ENCODE peak calls at places on chromosomes 2 and 18, in four cellular contexts. O is K562, L is GM12878, Y is HepG2. F is an unnamed sample.

GRCh38 chr2:69742170-69742952 is 427 bp downstream of the ANXA4 start:
- DNase-seq in Y (no peak), O (no peak), L (no peak), F (peak; percentile 24)

GRCh38 chr2:26887142-26887541 is 39.2 kb downstream of the DPYSL5 start:
- DNase-seq in L (no peak), Y (no peak), O (no peak), F (no peak)

GRCh38 chr2:205352593-205352992 is 329.7 kb upstream of the NRP2 start:
- DNase-seq in L (no peak), Y (no peak), O (no peak), F (no peak)

GRCh38 chr18:9173770-9174233 is 37.2 kb downstream of the ANKRD12 start:
- DNase-seq in O (no peak), Y (no peak), L (no peak), F (no peak)

GRCh38 chr18:63808125-63808524 is 32.9 kb downstream of the SERPINB7 start:
- DNase-seq in Y (no peak), O (no peak), L (no peak), F (no peak)

GRCh38 chr18:7980136-7980535 is 413.0 kb downstream of the PTPRM start:
- DNase-seq in Y (peak; percentile 5), L (no peak), O (peak; percentile 19), F (no peak)

GRCh38 chr2:25236736-25237135 is 68.4 kb upstream of the POMC start:
- DNase-seq in Y (no peak), O (no peak), L (no peak), F (no peak)

GRCh38 chr2:238252766-238253630 is 13.2 kb upstream of the HES6 start:
- DNase-seq in L (no peak), Y (no peak), O (no peak), F (no peak)

GRCh38 chr2:229660951-229661350 is 53.4 kb downstream of the DNER start:
- DNase-seq in Y (no peak), L (no peak), O (no peak), F (no peak)

GRCh38 chr2:183024701-183025100 is 13.6 kb downstream of the NCKAP1 start:
- DNase-seq in Y (no peak), O (no peak), L (no peak), F (no peak)

GRCh38 chr18:24060644-24061043 is 46.1 kb downstream of the TTC39C start:
- DNase-seq in O (no peak), L (no peak), Y (peak; percentile 56), F (no peak)

GRCh38 chr2:69917854-69918253 is 2.9 kb downstream of the MXD1 start:
- DNase-seq in L (no peak), O (peak; percentile 16), Y (no peak), F (no peak)

GRCh38 chr2:172200495-172201085 is 97.9 kb upstream of the DLX2 start:
- DNase-seq in Y (no peak), L (no peak), O (no peak), F (no peak)

GRCh38 chr2:197212344-197213262 is 98.0 kb downstream of the ANKRD44 start:
- DNase-seq in Y (no peak), L (no peak), O (no peak), F (no peak)

GRCh38 chr2:204971219-204971907 is 426.1 kb downstream of the PARD3B start:
- DNase-seq in O (no peak), Y (no peak), L (no peak), F (no peak)

GRCh38 chr18:42801706-42802105 is 313.8 kb downstream of the RIT2 start:
- DNase-seq in Y (no peak), O (no peak), L (no peak), F (no peak)

GRCh38 chr2:195407782-195408181 is 249.2 kb upstream of the SLC39A10 start:
- DNase-seq in L (no peak), O (peak; percentile 18), Y (no peak), F (no peak)

GRCh38 chr2:96773922-96774321 is 13.2 kb downstream of the CNNM4 start:
- DNase-seq in O (no peak), Y (no peak), L (no peak), F (no peak)

GRCh38 chr2:161992526-161992925 is 81.5 kb downstream of the DPP4 start:
- DNase-seq in O (no peak), Y (no peak), L (peak; percentile 11), F (no peak)

GRCh38 chr2:205698556-205699282 is 16.4 kb downstream of the NRP2 start:
- DNase-seq in L (no peak), O (no peak), Y (no peak), F (no peak)

GRCh38 chr2:234308814-234309195 is 188.1 kb downstream of the ARL4C start:
- DNase-seq in L (peak; percentile 71), O (no peak), Y (no peak), F (no peak)

GRCh38 chr2:168685619-168686453 is 116.6 kb upstream of the NOSTRIN start:
- DNase-seq in O (peak; percentile 68), L (no peak), Y (no peak), F (peak; percentile 32)

GRCh38 chr2:21282515-21282898 is 158.7 kb downstream of the TDRD15 start:
- DNase-seq in L (no peak), O (no peak), Y (no peak), F (no peak)

GRCh38 chr2:211127501-211127900 is 571.1 kb downstream of the CPS1 start:
- DNase-seq in L (no peak), Y (no peak), O (no peak), F (no peak)

GRCh38 chr2:140041801-140042200 is 1261.6 kb upstream of the NXPH2 start:
- DNase-seq in L (no peak), O (no peak), Y (no peak), F (no peak)

GRCh38 chr2:209624192-209624938 is 147.3 kb upstream of the UNC80 start:
- DNase-seq in L (no peak), O (no peak), Y (no peak), F (no peak)

GRCh38 chr2:45207105-45207504 is 197.9 kb upstream of the SIX2 start:
- DNase-seq in L (no peak), Y (no peak), O (no peak), F (no peak)

DNA sequence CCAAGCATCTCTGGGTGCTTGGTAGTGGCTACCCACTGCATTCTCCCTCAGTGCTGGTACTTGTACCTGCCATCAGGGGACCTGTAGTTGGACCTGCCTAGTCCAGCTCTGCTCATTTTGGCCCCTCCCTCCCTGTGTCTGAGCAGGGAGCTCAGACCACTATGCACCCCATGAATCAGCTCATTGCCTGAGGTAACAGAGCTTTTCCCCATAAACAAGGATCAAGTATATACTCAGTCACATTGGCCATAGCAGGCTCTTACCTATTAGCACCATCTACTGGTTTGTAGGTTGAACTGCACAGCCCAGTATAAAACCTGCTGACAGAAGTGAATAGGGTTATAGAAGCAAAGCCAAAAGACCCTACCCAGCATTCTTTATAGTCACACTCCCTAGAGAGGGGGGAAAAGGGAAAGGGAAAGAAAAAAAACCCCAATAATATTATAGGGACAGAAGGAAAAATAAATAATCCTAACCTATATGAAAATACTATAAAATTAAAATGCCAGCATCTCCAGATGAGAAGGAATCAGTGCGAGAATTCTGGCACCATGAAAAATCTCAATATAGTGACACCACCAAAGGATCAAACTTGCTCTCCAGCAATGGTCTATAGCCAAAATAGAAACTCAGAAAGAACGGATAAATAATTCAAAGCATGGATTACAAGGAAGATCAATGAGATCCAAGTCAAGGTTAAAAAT is 6.9 kb upstream of the FLACC1 start:
- DNase-seq in L (peak; percentile 30), Y (peak; percentile 64), O (peak; percentile 18), F (peak; percentile 28)
- TF ChIP-seq TARDBP in L (no peak), Y (no peak), O (no peak), F (no peak)

GRCh38 chr2:101175991-101176390 is 24.8 kb upstream of the TBC1D8 start:
- DNase-seq in L (no peak), Y (peak; percentile 86), O (no peak), F (no peak)
- TF ChIP-seq FOXM1 in L (no peak), Y (no peak), O (no peak), F (no peak)

GRCh38 chr2:226969412-226969811 is 133.6 kb downstream of the RHBDD1 start:
- DNase-seq in L (no peak), O (no peak), Y (no peak), F (no peak)

GRCh38 chr2:226959418-226959817 is 123.6 kb downstream of the RHBDD1 start:
- DNase-seq in O (no peak), L (no peak), Y (no peak), F (no peak)

GRCh38 chr2:226965376-226965775 is 129.5 kb downstream of the RHBDD1 start:
- DNase-seq in Y (no peak), L (no peak), O (no peak), F (no peak)

GRCh38 chr2:226962374-226962773 is 126.5 kb downstream of the RHBDD1 start:
- DNase-seq in O (no peak), Y (no peak), L (no peak), F (no peak)

GRCh38 chr2:226963528-226963927 is 127.7 kb downstream of the RHBDD1 start:
- DNase-seq in O (no peak), L (no peak), Y (no peak), F (no peak)
- TF ChIP-seq TARDBP in O (no peak), L (no peak), Y (no peak), F (no peak)

GRCh38 chr2:165070089-165070488 is 114.8 kb upstream of the SLC38A11 start:
- DNase-seq in O (no peak), Y (no peak), L (no peak), F (no peak)

GRCh38 chr2:165074323-165074722 is 119.0 kb upstream of the SLC38A11 start:
- DNase-seq in L (no peak), O (no peak), Y (no peak), F (no peak)

GRCh38 chr2:165064743-165065142 is 109.4 kb upstream of the SLC38A11 start:
- DNase-seq in O (no peak), Y (no peak), L (no peak), F (no peak)

GRCh38 chr2:165067958-165068612 is 112.8 kb upstream of the SLC38A11 start:
- DNase-seq in Y (no peak), O (no peak), L (no peak), F (peak; percentile 83)

GRCh38 chr2:165069131-165069530 is 113.8 kb upstream of the SLC38A11 start:
- DNase-seq in Y (no peak), L (no peak), O (no peak), F (no peak)
- TF ChIP-seq FOXM1 in Y (no peak), L (no peak), O (no peak), F (no peak)

DNA sequence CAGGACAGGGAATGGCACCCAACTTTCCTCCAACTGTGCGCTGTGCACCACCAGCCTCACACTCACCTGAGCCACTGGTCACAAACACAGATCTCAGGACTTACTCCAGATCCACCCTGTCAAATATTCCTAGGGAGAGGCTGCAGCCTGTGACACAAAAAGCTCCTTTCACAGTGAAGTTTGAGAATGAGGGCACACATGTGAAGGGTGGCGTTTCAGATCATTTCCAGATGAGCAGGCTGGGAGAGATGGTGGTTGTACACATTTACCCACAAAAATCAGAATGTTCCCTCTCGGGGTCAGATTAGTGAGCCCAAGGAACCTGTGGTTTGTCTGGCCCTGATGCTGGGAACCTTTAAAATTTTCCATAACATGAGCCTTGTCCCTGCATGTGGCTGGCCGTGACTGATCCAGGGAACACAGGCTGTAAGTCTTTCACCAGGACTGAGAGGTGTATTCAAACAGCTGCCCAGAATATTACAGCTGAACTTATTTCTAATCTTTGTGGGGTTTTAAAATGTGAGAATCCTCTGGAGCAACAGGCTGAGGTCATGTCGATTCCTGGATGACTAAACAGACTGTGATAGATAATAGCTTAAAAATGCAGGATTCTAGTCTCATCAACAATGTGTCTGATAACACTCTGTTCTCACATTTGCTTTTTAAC is 35.4 kb downstream of the IL1R2 start:
- DNase-seq in L (no peak), O (no peak), Y (no peak), F (no peak)
- TF ChIP-seq TARDBP in L (no peak), O (no peak), Y (no peak), F (no peak)

GRCh38 chr18:37712776-37713175 is 147.2 kb upstream of the CELF4 start:
- DNase-seq in O (no peak), L (no peak), Y (no peak), F (no peak)
- TF ChIP-seq FOXM1 in O (no peak), L (no peak), Y (no peak), F (no peak)

F was measured in HEK293T.